ENCODE peak calls at places on chromosomes 6 and 20, in eight cellular contexts. B is lower leg skin, R is ovary, O is breast epithelium, L is adrenal gland, W is right lobe of liver, F is esophagus squamous epithelium, V is transverse colon. A is an unnamed sample.

GRCh38 chr20:57724610-57725405 is 15.0 kb upstream of the PMEPA1 start:
- DNase-seq in W (no peak), V (no peak), R (no peak), O (no peak), F (no peak), L (no peak), B (no peak), A (no peak)

GRCh38 chr20:25224941-25225340 is 22.9 kb upstream of the PYGB start:
- DNase-seq in R (no peak), L (no peak), O (no peak), V (no peak), F (no peak), B (no peak), W (no peak), A (no peak)

GRCh38 chr6:160379464-160379863 is 31.3 kb downstream of the SLC22A3 start:
- DNase-seq in B (no peak), V (no peak), F (no peak), L (no peak), R (no peak), W (no peak), O (no peak), A (no peak)

GRCh38 chr6:31663961-31664789 is 622 bp downstream of the GPANK1 start:
- DNase-seq in W (no peak), F (no peak), R (peak; percentile 63), L (peak; percentile 77), V (peak; percentile 29), B (peak; percentile 54), O (no peak), A (peak; percentile 58)

GRCh38 chr20:32434434-32434833 is 76.3 kb downstream of the ASXL1 start:
- DNase-seq in L (no peak), R (no peak), W (no peak), O (no peak), B (no peak), V (no peak), F (no peak), A (no peak)

GRCh38 chr6:9620687-9621086 is 794.2 kb downstream of the TFAP2A start:
- DNase-seq in L (no peak), V (no peak), O (no peak), F (no peak), R (no peak), B (no peak), W (no peak), A (no peak)

GRCh38 chr6:149942461-149942829 is 631 bp downstream of the ULBP2 start:
- DNase-seq in F (no peak), W (no peak), B (no peak), L (peak; percentile 48), V (no peak), O (no peak), R (no peak), A (no peak)

GRCh38 chr6:129786548-129786947 is 74.6 kb downstream of the TMEM244 start:
- DNase-seq in B (no peak), L (no peak), W (no peak), R (no peak), O (no peak), V (no peak), F (no peak), A (no peak)

GRCh38 chr20:60138263-60139127 is 180.3 kb downstream of the CDH26 start:
- DNase-seq in V (peak; percentile 48), W (peak; percentile 76), B (no peak), O (no peak), R (no peak), L (peak; percentile 57), F (no peak), A (peak; percentile 24)

GRCh38 chr6:145241039-145241438 is 494.3 kb downstream of the EPM2A start:
- DNase-seq in B (no peak), L (no peak), W (no peak), F (no peak), V (no peak), O (no peak), R (no peak), A (no peak)

GRCh38 chr6:142542704-142543233 is 241.0 kb downstream of the ADGRG6 start:
- DNase-seq in O (no peak), F (no peak), V (peak; percentile 25), W (no peak), R (peak; percentile 75), B (peak; percentile 60), L (peak; percentile 83), A (peak; percentile 78)

GRCh38 chr20:10761786-10762185 is 88.0 kb upstream of the JAG1 start:
- DNase-seq in B (no peak), V (no peak), O (no peak), F (no peak), R (no peak), W (no peak), L (no peak), A (no peak)

GRCh38 chr6:158143700-158144099 is 24.4 kb downstream of the SERAC1 start:
- DNase-seq in F (no peak), R (no peak), O (no peak), V (no peak), L (no peak), B (no peak), W (no peak), A (no peak)

GRCh38 chr20:12207875-12208274 is 290.2 kb downstream of the BTBD3 start:
- DNase-seq in W (no peak), L (no peak), R (no peak), F (no peak), O (no peak), B (no peak), V (no peak), A (no peak)

GRCh38 chr6:108171291-108171917 is 5.6 kb downstream of the NR2E1 start:
- DNase-seq in V (no peak), L (no peak), B (no peak), R (no peak), F (no peak), W (no peak), O (no peak), A (no peak)

GRCh38 chr6:82589509-82590206 is 226.0 kb downstream of the TPBG start:
- DNase-seq in W (no peak), O (no peak), V (no peak), B (no peak), F (no peak), R (no peak), L (no peak), A (no peak)

DNA sequence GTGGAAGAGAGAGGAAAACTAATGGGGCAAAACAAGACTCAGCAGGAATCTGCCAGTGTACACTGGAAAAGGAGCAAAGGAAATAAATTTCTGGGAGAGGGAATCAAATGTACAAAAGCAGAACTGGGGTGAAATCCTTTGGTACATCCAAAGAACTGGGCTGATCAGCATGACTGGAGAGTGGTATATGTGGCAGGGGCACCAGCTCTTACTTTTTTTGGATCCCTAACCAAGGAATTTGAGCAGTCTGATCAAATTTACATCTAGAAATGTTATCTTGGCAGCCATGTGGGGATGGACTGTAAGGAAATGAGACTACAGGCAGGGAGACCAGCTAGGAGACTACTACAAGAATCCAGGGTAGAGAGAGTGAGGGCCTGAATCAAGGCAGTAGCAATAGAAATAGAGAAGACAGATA is 1.2 kb upstream of the ZSCAN31 start:
- DNase-seq in B (no peak), L (no peak), O (no peak), V (no peak), W (no peak), R (no peak), F (no peak), A (no peak)
- H3K4me3 ChIP-seq in B (no peak overlapping the region), L (no peak overlapping the region), O (peak overlapping the region; percentile 80), V (no peak overlapping the region), W (no peak overlapping the region), R (peak overlapping the region; percentile 68), F (no peak overlapping the region), A (peak overlapping the region; percentile 75)

GRCh38 chr20:62064788-62065668 is 653 bp downstream of the TAF4 start:
- DNase-seq in R (peak; percentile 35), L (no peak), V (peak; percentile 27), O (peak; percentile 52), B (no peak), W (no peak), F (no peak), A (no peak)

GRCh38 chr20:62067547-62068260 is 2.0 kb upstream of the TAF4 start:
- DNase-seq in L (no peak), W (peak; percentile 55), B (no peak), R (no peak), F (no peak), V (no peak), O (peak; percentile 33), A (no peak)

GRCh38 chr20:62066983-62067433 is 1.3 kb upstream of the TAF4 start:
- DNase-seq in B (no peak), R (peak; percentile 58), L (no peak), O (peak; percentile 40), F (no peak), V (peak; percentile 46), W (no peak), A (no peak)

GRCh38 chr20:62065669-62066338 is at the start of gene TAF4:
- DNase-seq in W (peak; percentile 83), R (peak; percentile 76), L (peak; percentile 78), B (peak; percentile 61), F (no peak), O (peak; percentile 72), V (peak; percentile 81), A (peak; percentile 67)

GRCh38 chr20:62066339-62066982 is 780 bp upstream of the TAF4 start:
- DNase-seq in V (peak; percentile 67), R (no peak), B (no peak), F (no peak), O (peak; percentile 62), W (peak; percentile 71), L (peak; percentile 81), A (peak; percentile 39)
- TF ChIP-seq POLR2A in V (peak; percentile 59), R (no peak), B (no peak), F (no peak), O (no peak), W (no peak), L (no peak), A (no peak)

DNA sequence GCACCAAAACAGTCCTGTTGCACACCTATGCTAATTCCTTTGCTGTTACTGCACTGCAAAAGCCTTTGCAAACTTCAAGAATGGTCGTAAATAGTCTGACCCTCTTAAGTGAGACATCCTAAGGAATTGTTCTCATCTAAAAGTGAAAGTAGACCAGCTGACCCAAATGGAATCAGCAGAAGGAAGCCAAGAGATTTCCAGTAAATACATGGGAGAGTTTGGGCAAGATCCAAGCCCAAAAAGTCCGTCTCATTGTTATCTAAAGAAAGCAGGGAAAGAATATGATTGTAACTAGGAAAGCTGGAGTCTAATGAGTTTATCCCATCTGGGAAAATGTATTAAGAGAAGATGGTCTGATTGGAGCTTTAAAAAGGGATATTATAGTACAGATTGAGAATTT is 43.0 kb upstream of the HIVEP1 start:
- DNase-seq in L (no peak), F (no peak), V (no peak), R (peak; percentile 21), W (no peak), B (no peak), O (no peak), A (no peak)
- H3K4me3 ChIP-seq in L (no peak overlapping the region), F (no peak overlapping the region), V (no peak overlapping the region), R (no peak overlapping the region), W (no peak overlapping the region), B (no peak overlapping the region), O (peak overlapping the region; percentile 29), A (no peak overlapping the region)

DNA sequence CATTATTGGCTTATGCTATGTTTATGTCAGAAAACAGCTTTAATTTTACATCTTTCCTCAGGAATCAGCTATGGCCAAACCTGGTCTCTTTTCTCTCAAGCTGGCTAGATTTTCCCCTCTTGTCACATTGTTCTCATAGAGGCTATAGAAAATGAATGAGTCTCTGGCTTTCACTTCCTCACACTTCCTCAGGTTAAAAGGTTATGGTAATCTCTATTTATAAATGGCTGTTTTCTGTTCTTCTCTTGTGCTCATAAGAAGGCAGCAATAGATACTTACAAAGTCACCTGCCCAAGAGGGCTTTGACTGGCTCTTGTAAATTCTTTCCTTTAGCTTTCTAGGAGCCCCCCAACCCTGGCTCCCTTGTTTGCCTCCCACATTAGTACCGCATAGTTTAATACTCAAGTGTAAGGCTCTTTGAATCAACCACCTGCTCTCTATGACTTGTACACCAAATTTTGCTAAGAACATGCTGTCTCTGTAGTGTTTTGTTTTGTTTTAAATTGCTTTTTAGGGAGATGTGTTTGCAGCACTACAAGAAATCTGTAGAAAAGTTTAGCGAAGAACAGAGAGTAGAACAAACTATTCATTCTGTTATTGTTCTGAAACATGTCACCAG is 897.4 kb upstream of the CITED2 start:
- DNase-seq in O (no peak), L (no peak), W (no peak), R (no peak), V (no peak), F (no peak), B (no peak), A (no peak)
- TF ChIP-seq POLR2A in O (no peak), L (no peak), W (no peak), R (no peak), V (no peak), F (no peak), B (no peak), A (no peak)

A was measured in uterus.